ENCODE peak calls at places on chromosomes 1 and 21, in five cellular contexts. L is K562, Z is HepG2, P is SK-N-SH, M is GM12878. R is an unnamed sample.
A peak's percentile ranks its signal among the peaks of the same experiment; 100 is the strongest.

GRCh38 chr21:45012661-45013270 is 61.6 kb upstream of the ADARB1 start:
- DNase-seq in Z (no peak), L (no peak), P (no peak), M (no peak), R (no peak)

GRCh38 chr1:28983509-28984310 is 69.3 kb downstream of the EPB41 start:
- DNase-seq in Z (peak; percentile 79), P (no peak), L (no peak), M (no peak), R (no peak)

GRCh38 chr1:1216770-1217620 is 3.0 kb upstream of the TNFRSF4 start:
- DNase-seq in L (no peak), Z (no peak), P (no peak), M (no peak), R (no peak)

GRCh38 chr21:26739189-26739588 is 106.0 kb downstream of the ADAMTS1 start:
- DNase-seq in M (no peak), P (no peak), L (no peak), Z (no peak), R (no peak)

GRCh38 chr1:112507896-112508241 is 896 bp upstream of the WNT2B start:
- DNase-seq in M (no peak), Z (no peak), P (peak; percentile 65), L (peak; percentile 17), R (peak; percentile 65)

GRCh38 chr1:12231276-12231595 is 1.4 kb downstream of the VPS13D start:
- DNase-seq in Z (no peak), L (no peak), P (no peak), M (no peak), R (no peak)

GRCh38 chr1:26300586-26301275 is 5.7 kb downstream of the UBXN11 start:
- DNase-seq in P (no peak), M (no peak), Z (no peak), L (no peak), R (no peak)

GRCh38 chr1:111778541-111779051 is 22.9 kb downstream of the DDX20 start:
- DNase-seq in P (no peak), Z (peak; percentile 39), L (no peak), M (no peak), R (no peak)

GRCh38 chr21:41664881-41665765 is 101.7 kb downstream of the RIPK4 start:
- DNase-seq in L (no peak), M (no peak), Z (no peak), P (no peak), R (no peak)

GRCh38 chr1:218349365-218350021 is 4.4 kb downstream of the TGFB2 start:
- DNase-seq in L (no peak), M (no peak), Z (no peak), P (no peak), R (no peak)

GRCh38 chr1:155003766-155004351 is 1.3 kb downstream of the ZBTB7B start:
- DNase-seq in M (no peak), Z (peak; percentile 70), P (peak; percentile 80), L (peak; percentile 90), R (no peak)

GRCh38 chr21:43910460-43910859 is 45.4 kb downstream of the AGPAT3 start:
- DNase-seq in L (no peak), P (no peak), Z (no peak), M (no peak), R (no peak)

GRCh38 chr1:214422137-214422671 is 129.2 kb downstream of the PTPN14 start:
- DNase-seq in P (no peak), M (no peak), Z (no peak), L (no peak), R (no peak)

GRCh38 chr1:231235526-231235925 is 5.5 kb upstream of the GNPAT start:
- DNase-seq in M (no peak), Z (no peak), L (no peak), P (no peak), R (no peak)

GRCh38 chr1:184329255-184329953 is 57.4 kb upstream of the C1orf21 start:
- DNase-seq in L (no peak), Z (no peak), M (no peak), P (no peak), R (no peak)

GRCh38 chr1:9420835-9421532 is 118.3 kb upstream of the SLC25A33 start:
- DNase-seq in L (no peak), P (no peak), M (no peak), Z (no peak), R (no peak)

GRCh38 chr21:36749935-36750578 is 51.1 kb downstream of the SIM2 start:
- DNase-seq in P (no peak), M (no peak), Z (no peak), L (no peak), R (no peak)

GRCh38 chr1:234681990-234682389 is 72.0 kb upstream of the IRF2BP2 start:
- DNase-seq in M (no peak), Z (no peak), L (no peak), P (no peak), R (no peak)

GRCh38 chr1:235147269-235147668 is 13.8 kb downstream of the RBM34 start:
- DNase-seq in Z (no peak), P (no peak), M (no peak), L (no peak), R (no peak)

GRCh38 chr1:212432163-212432705 is 486 bp upstream of the NENF start:
- DNase-seq in M (no peak), Z (no peak), P (no peak), L (peak; percentile 52), R (no peak)

GRCh38 chr1:168057921-168058320 is 78.8 kb downstream of the GPR161 start:
- DNase-seq in L (no peak), P (no peak), M (no peak), Z (no peak), R (no peak)

GRCh38 chr1:95086949-95087533 is 14.3 kb upstream of the ALG14 start:
- DNase-seq in P (no peak), L (peak; percentile 69), M (no peak), Z (peak; percentile 89), R (peak; percentile 28)

GRCh38 chr1:197905699-197906351 is 3.4 kb downstream of the C1orf53 start:
- DNase-seq in M (no peak), L (no peak), P (no peak), Z (no peak), R (no peak)

GRCh38 chr21:17610862-17611261 is 1.8 kb downstream of the BTG3 start:
- DNase-seq in P (peak; percentile 27), Z (peak; percentile 13), M (no peak), L (peak; percentile 40), R (no peak)

GRCh38 chr1:60898413-60898812 is 183.9 kb upstream of the NFIA start:
- DNase-seq in M (no peak), L (peak; percentile 31), Z (no peak), P (no peak), R (no peak)

GRCh38 chr1:53134961-53135734 is 7.3 kb downstream of the SLC1A7 start:
- DNase-seq in M (no peak), Z (no peak), P (no peak), L (peak; percentile 65), R (no peak)

GRCh38 chr1:17195731-17196130 is 9.2 kb upstream of the PADI1 start:
- DNase-seq in P (no peak), L (no peak), Z (no peak), M (no peak), R (no peak)
- TF ChIP-seq FOXM1 in P (no peak), L (no peak), Z (no peak), M (no peak), R (no peak)

GRCh38 chr1:159930634-159931033 is 5.3 kb upstream of the TAGLN2 start:
- DNase-seq in M (no peak), L (no peak), P (no peak), Z (no peak), R (no peak)

GRCh38 chr1:159933347-159933746 is 8.0 kb upstream of the TAGLN2 start:
- DNase-seq in L (no peak), P (no peak), M (no peak), Z (no peak), R (no peak)

GRCh38 chr1:159931101-159931816 is 6.0 kb upstream of the TAGLN2 start:
- DNase-seq in L (no peak), Z (no peak), P (no peak), M (no peak), R (no peak)

GRCh38 chr1:159934136-159935039 is 9.1 kb upstream of the TAGLN2 start:
- DNase-seq in M (no peak), L (no peak), P (no peak), Z (no peak), R (no peak)

DNA sequence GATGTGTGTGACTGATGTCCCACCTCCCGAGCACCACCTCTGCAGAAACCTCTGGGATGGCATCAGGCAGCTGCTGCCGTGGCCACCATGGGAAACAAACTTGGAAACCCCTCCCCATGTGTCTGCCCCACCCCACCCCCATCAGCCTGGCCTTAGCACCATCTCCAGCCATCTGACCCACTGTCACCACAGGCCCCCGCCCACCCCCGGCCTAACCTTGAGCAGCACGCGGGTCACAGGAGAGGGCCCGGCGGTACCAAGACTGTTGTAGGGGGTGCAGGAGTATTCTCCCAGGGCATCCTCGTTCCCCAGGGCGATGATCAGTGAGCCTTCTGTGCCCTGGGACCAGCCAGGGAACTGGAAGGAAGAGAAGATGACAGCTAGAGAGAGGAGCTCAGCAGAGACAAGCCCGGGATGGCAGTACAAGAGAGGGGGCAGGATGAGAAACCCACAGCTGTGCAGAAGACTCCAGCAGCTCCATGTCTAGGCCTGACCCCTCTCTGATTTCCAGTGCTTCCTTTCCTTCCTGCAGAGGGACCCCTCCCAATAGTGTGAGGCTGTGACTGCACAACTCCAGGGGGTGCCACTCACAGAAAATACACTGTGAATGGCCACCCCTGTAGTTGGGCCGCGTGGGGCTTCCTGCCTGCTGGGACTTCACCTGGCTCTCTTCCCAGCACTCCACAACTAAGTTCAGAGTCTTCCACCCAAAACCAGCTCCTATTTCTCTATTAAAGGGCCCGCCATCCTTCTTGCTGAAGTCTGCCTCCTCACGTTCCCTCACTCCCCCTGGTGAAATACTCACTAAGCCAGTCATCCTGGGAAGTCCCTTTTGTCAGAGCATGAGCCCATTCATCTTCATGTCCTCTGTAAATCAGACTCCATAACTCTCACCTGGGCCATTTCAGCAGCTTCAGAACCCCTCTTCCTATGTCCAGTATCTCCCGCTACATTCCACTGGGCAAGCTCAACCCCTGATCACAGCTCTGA is 7.3 kb upstream of the TAGLN2 start:
- DNase-seq in P (no peak), M (no peak), Z (no peak), L (no peak), R (no peak)
- TF ChIP-seq FOXM1 in P (no peak), M (no peak), Z (no peak), L (no peak), R (no peak)

GRCh38 chr1:86231076-86231475 is 74.5 kb upstream of the COL24A1 start:
- DNase-seq in L (no peak), P (no peak), Z (no peak), M (no peak), R (no peak)
- TF ChIP-seq FOXM1 in L (no peak), P (no peak), Z (no peak), M (no peak), R (no peak)

GRCh38 chr1:116075981-116076380 is 35.2 kb upstream of the MAB21L3 start:
- DNase-seq in Z (no peak), M (no peak), L (no peak), P (no peak), R (no peak)

GRCh38 chr1:116078699-116079223 is 32.4 kb upstream of the MAB21L3 start:
- DNase-seq in Z (no peak), P (no peak), M (no peak), L (no peak), R (no peak)

GRCh38 chr1:116075577-116075976 is 35.6 kb upstream of the MAB21L3 start:
- DNase-seq in M (no peak), P (no peak), Z (no peak), L (no peak), R (no peak)

DNA sequence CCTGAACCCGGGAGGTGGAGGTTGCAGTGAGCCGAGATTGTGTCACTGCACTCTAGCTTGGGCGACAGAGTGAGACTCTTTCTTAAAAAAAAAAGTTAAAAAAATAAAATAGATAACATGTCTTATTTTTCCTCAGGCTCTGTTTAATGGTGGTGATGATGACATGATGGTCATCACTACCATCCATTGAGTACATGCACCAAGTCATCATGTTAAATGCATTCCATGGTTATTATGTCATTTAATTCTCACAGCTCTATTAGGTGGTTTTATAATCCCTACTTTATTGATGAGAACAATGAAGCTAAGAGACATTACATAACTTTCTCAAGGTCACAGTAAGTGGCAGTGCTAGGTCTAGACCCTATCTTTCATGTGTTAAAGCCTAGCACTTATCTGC is 34.4 kb upstream of the MAB21L3 start:
- DNase-seq in M (no peak), L (no peak), Z (no peak), P (no peak), R (no peak)
- TF ChIP-seq FOXM1 in M (no peak), L (no peak), Z (no peak), P (no peak), R (no peak)

R was measured in HEK293T.